ENCODE peak calls at places on chromosomes 16 and 17, in seven cellular contexts. F is CD8-positive, alpha-beta T cell; L is fibroblast of the conjunctiva; H is GM20000; G is kidney epithelial cell; U is neural crest cell; Z is stimulated activated CD8-positive, alpha-beta memory T cell treated with anti-CD3 and anti-CD28 coated beads, Interleukin-4, amount 100 ng/mL, for 4 hours. I is an unnamed sample.

GRCh38 chr16:168424-168823 is 2.6 kb downstream of the HBM start:
- DNase-seq in G (no peak), F (no peak), U (no peak), L (no peak), Z (no peak), H (no peak), I (no peak)

GRCh38 chr17:55717898-55718735 is 4.5 kb downstream of the TMEM100 start:
- DNase-seq in Z (peak; percentile 31), G (peak; percentile 31), U (peak; percentile 79), F (peak; percentile 10), L (peak; percentile 58), H (peak; percentile 24), I (no peak)

GRCh38 chr17:70808596-70808995 is 639.3 kb downstream of the KCNJ2 start:
- DNase-seq in F (no peak), Z (no peak), U (no peak), L (no peak), G (no peak), H (no peak), I (no peak)

GRCh38 chr17:29574732-29575510 is 6.4 kb downstream of the TP53I13 start:
- DNase-seq in L (no peak), U (no peak), Z (no peak), H (no peak), G (no peak), F (no peak), I (no peak)

GRCh38 chr17:76659928-76660614 is 16.5 kb upstream of the ST6GALNAC1 start:
- DNase-seq in U (no peak), G (peak; percentile 60), Z (no peak), F (no peak), L (no peak), H (no peak), I (no peak)

GRCh38 chr16:55115506-55115905 is 184.8 kb downstream of the IRX5 start:
- DNase-seq in F (no peak), H (no peak), G (no peak), U (no peak), L (no peak), Z (no peak), I (no peak)

GRCh38 chr17:21286066-21286770 is 1.7 kb downstream of the MAP2K3 start:
- DNase-seq in U (no peak), G (peak; percentile 96), Z (no peak), L (peak; percentile 95), F (no peak), H (no peak), I (peak; percentile 86)

GRCh38 chr16:26158142-26158759 is 466.5 kb downstream of the HS3ST4 start:
- DNase-seq in L (no peak), F (no peak), U (no peak), H (no peak), Z (no peak), G (no peak), I (no peak)

GRCh38 chr17:79919164-79919585 is 79.9 kb upstream of the CBX4 start:
- DNase-seq in Z (no peak), U (no peak), F (no peak), G (peak; percentile 23), H (no peak), L (no peak), I (no peak)

GRCh38 chr17:80861360-80861861 is 130.2 kb upstream of the CHMP6 start:
- DNase-seq in Z (no peak), U (no peak), L (no peak), F (no peak), G (no peak), H (no peak), I (no peak)

GRCh38 chr17:7363311-7363710 is 8.4 kb downstream of the TMEM95 start:
- DNase-seq in Z (no peak), H (no peak), U (no peak), L (no peak), G (no peak), F (no peak), I (no peak)

GRCh38 chr16:85017151-85017550 is 5.8 kb upstream of the ZDHHC7 start:
- DNase-seq in Z (no peak), L (no peak), F (no peak), G (no peak), U (no peak), H (no peak), I (no peak)

GRCh38 chr16:80974649-80975376 is 31.9 kb downstream of the CMC2 start:
- DNase-seq in Z (no peak), U (no peak), L (no peak), H (no peak), G (no peak), F (no peak), I (no peak)

GRCh38 chr17:74309902-74310301 is 16.1 kb upstream of the KIF19 start:
- DNase-seq in H (no peak), L (no peak), G (no peak), U (no peak), Z (no peak), F (no peak), I (no peak)

GRCh38 chr17:75834279-75834920 is 9.8 kb downstream of the UNC13D start:
- DNase-seq in H (peak; percentile 27), L (no peak), G (no peak), F (no peak), Z (no peak), U (no peak), I (no peak)

GRCh38 chr17:14784997-14785696 is 480.0 kb downstream of the PMP22 start:
- DNase-seq in H (no peak), G (no peak), Z (no peak), U (no peak), F (peak; percentile 3), L (no peak), I (no peak)

GRCh38 chr16:67163164-67163902 is 1.2 kb upstream of the HSF4 start:
- DNase-seq in L (no peak), F (no peak), H (peak; percentile 67), U (no peak), Z (no peak), G (no peak), I (no peak)

GRCh38 chr17:65195716-65196115 is 58.5 kb downstream of the RGS9 start:
- DNase-seq in H (no peak), G (no peak), Z (no peak), L (no peak), F (no peak), U (no peak), I (no peak)

GRCh38 chr17:69525920-69526841 is 111.7 kb downstream of the MAP2K6 start:
- DNase-seq in L (peak; percentile 65), F (no peak), Z (no peak), U (peak; percentile 36), H (peak; percentile 32), G (no peak), I (peak; percentile 54)

GRCh38 chr17:6386041-6386630 is 48.8 kb downstream of the AIPL1 start:
- DNase-seq in Z (no peak), U (no peak), G (no peak), H (no peak), F (no peak), L (no peak), I (no peak)

GRCh38 chr17:46000757-46001156 is 1.7 kb downstream of the STH start:
- DNase-seq in F (no peak), U (no peak), G (no peak), L (no peak), Z (no peak), H (no peak), I (no peak)

GRCh38 chr17:7383742-7384488 is 3.0 kb downstream of the TNK1 start:
- DNase-seq in F (peak; percentile 60), G (no peak), Z (peak; percentile 49), H (peak; percentile 95), L (no peak), U (peak; percentile 55), I (no peak)

GRCh38 chr16:8430401-8430800 is 159.9 kb downstream of the TMEM114 start:
- DNase-seq in F (no peak), H (no peak), U (no peak), Z (no peak), L (no peak), G (no peak), I (no peak)

GRCh38 chr16:84643180-84643583 is 5.1 kb upstream of the KLHL36 start:
- DNase-seq in U (no peak), F (no peak), Z (no peak), L (peak; percentile 81), H (no peak), G (peak; percentile 56), I (peak; percentile 80)

GRCh38 chr16:88437367-88437964 is 15.6 kb upstream of the ZFPM1 start:
- DNase-seq in F (no peak), H (peak; percentile 91), U (peak; percentile 69), L (no peak), G (no peak), Z (no peak), I (no peak)

GRCh38 chr17:9475259-9475658 is 100.4 kb downstream of the STX8 start:
- DNase-seq in G (no peak), H (no peak), L (no peak), U (no peak), F (no peak), Z (no peak), I (no peak)

GRCh38 chr17:6796887-6797490 is 21.0 kb downstream of the FBXO39 start:
- DNase-seq in G (no peak), U (no peak), H (no peak), F (no peak), L (no peak), Z (no peak), I (no peak)

GRCh38 chr17:74385201-74385600 is 17.9 kb downstream of the GPR142 start:
- DNase-seq in U (no peak), L (no peak), Z (no peak), H (no peak), F (no peak), G (no peak), I (no peak)

GRCh38 chr16:47574091-47575054 is 113.2 kb downstream of the PHKB start:
- DNase-seq in L (no peak), F (no peak), U (no peak), Z (no peak), H (no peak), G (peak; percentile 41), I (peak; percentile 31)

GRCh38 chr16:71542377-71542776 is 16.2 kb downstream of the CHST4 start:
- DNase-seq in F (peak; percentile 19), H (peak; percentile 61), G (no peak), Z (peak; percentile 8), U (peak; percentile 40), L (peak; percentile 3), I (no peak)

GRCh38 chr16:1539720-1540555 is 6.5 kb downstream of the TMEM204 start:
- DNase-seq in Z (no peak), H (peak; percentile 17), L (no peak), U (no peak), F (no peak), G (no peak), I (no peak)

GRCh38 chr17:51527230-51527982 is 267.1 kb downstream of the UTP18 start:
- DNase-seq in L (no peak), F (no peak), H (no peak), Z (no peak), U (no peak), G (no peak), I (no peak)

GRCh38 chr17:60406887-60407286 is 15.0 kb upstream of the USP32 start:
- DNase-seq in G (no peak), Z (no peak), U (no peak), F (no peak), H (no peak), L (no peak), I (no peak)

GRCh38 chr17:18958611-18959010 is 6.6 kb downstream of the SLC5A10 start:
- DNase-seq in L (no peak), G (no peak), Z (no peak), F (no peak), U (no peak), H (no peak), I (no peak)

GRCh38 chr16:48201515-48202201 is 42.4 kb upstream of the LONP2 start:
- DNase-seq in Z (no peak), F (no peak), G (no peak), U (no peak), H (no peak), L (no peak), I (no peak)